ENCODE peak calls at places on chromosomes 6 and 20, in four cellular contexts. T is KG1; J is epithelial cell of esophagus; S is stimulated activated CD8-positive, alpha-beta memory T cell treated with anti-CD3 and anti-CD28 coated beads, Interleukin-7, amount 100 ng/mL, for 48 hours. W is an unnamed sample.

GRCh38 chr20:54219751-54220426 is 12.0 kb downstream of the PFDN4 start:
- DNase-seq in T (no peak), J (peak), S (no peak), W (peak)

GRCh38 chr20:40663304-40663703 is 25.7 kb downstream of the MAFB start:
- DNase-seq in T (no peak), J (no peak), S (no peak), W (no peak)

GRCh38 chr6:134123666-134124208 is 71.3 kb upstream of the SLC2A12 start:
- DNase-seq in T (peak), J (peak), S (no peak), W (peak)

GRCh38 chr20:23622839-23623343 is 14.9 kb downstream of the CST3 start:
- DNase-seq in T (no peak), J (peak), S (no peak), W (peak)

GRCh38 chr6:157592566-157592965 is 211.6 kb downstream of the ZDHHC14 start:
- DNase-seq in T (no peak), J (no peak), S (no peak), W (no peak)

GRCh38 chr6:170533792-170534191 is 19.3 kb downstream of the PSMB1 start:
- DNase-seq in T (no peak), J (no peak), S (no peak), W (no peak)

GRCh38 chr6:35920793-35921732 is at the start of gene SRPK1:
- DNase-seq in T (peak), J (peak), S (peak), W (peak)

GRCh38 chr20:50540620-50541605 is 30.7 kb downstream of the PTPN1 start:
- DNase-seq in T (peak), J (peak), S (no peak), W (peak)

GRCh38 chr6:22448311-22448711 is 121.1 kb upstream of the HDGFL1 start:
- DNase-seq in T (no peak), J (peak), S (no peak), W (peak)

GRCh38 chr6:5279891-5280338 is 18.6 kb downstream of the FARS2 start:
- DNase-seq in T (no peak), J (peak), S (no peak), W (no peak)

GRCh38 chr6:3946779-3947178 is 97.6 kb downstream of the FAM50B start:
- DNase-seq in T (no peak), J (no peak), S (no peak), W (no peak)

GRCh38 chr6:17612048-17612447 is 11.9 kb downstream of the FAM8A1 start:
- DNase-seq in T (no peak), J (no peak), S (no peak), W (no peak)

GRCh38 chr20:24131281-24131680 is 142.7 kb upstream of the GGTLC1 start:
- DNase-seq in T (no peak), J (peak), S (no peak), W (no peak)

GRCh38 chr6:89387516-89388222 is 24.4 kb downstream of the RRAGD start:
- DNase-seq in T (no peak), J (no peak), S (no peak), W (no peak)

GRCh38 chr20:33415948-33416347 is 14.6 kb upstream of the CDK5RAP1 start:
- DNase-seq in T (no peak), J (peak), S (no peak), W (peak)

GRCh38 chr6:12572884-12573824 is 143.4 kb upstream of the PHACTR1 start:
- DNase-seq in T (no peak), J (peak), S (no peak), W (peak)